ENCODE peak calls at places on chromosomes 3 and 15, in seven cellular contexts. X, K, W, A, U, D and O are unnamed samples.
A peak's percentile ranks its signal among the peaks of the same experiment; 100 is the strongest.

GRCh38 chr3:134754768-134755559 is 40.1 kb upstream of the EPHB1 start:
- DNase-seq in X (peak; percentile 24), W (peak; percentile 60), K (no peak), A (peak; percentile 19), U (no peak), D (peak; percentile 77), O (peak; percentile 47)

GRCh38 chr3:55724851-55725250 is 237.7 kb upstream of the WNT5A start:
- DNase-seq in A (no peak), D (no peak), X (no peak), U (no peak), K (no peak), W (no peak), O (no peak)

GRCh38 chr3:101962055-101962454 is 112.7 kb downstream of the NFKBIZ start:
- DNase-seq in U (no peak), D (no peak), K (no peak), W (no peak), X (peak; percentile 18), A (no peak), O (no peak)

GRCh38 chr15:57320543-57321220 is 55.6 kb upstream of the CGNL1 start:
- DNase-seq in W (no peak), A (no peak), U (no peak), X (peak; percentile 45), D (no peak), K (peak; percentile 61), O (no peak)

GRCh38 chr3:129025691-129026435 is 24.8 kb downstream of the EFCC1 start:
- DNase-seq in D (no peak), U (peak; percentile 60), W (no peak), K (no peak), A (no peak), X (peak; percentile 40), O (no peak)

GRCh38 chr3:113272369-113272748 is 61.0 kb downstream of the BOC start:
- DNase-seq in A (no peak), W (no peak), K (no peak), D (no peak), X (no peak), U (no peak), O (no peak)

GRCh38 chr3:4508048-4508981 is 15.2 kb downstream of the ITPR1 start:
- DNase-seq in D (no peak), X (no peak), U (no peak), K (no peak), W (peak; percentile 41), A (no peak), O (no peak)

GRCh38 chr3:111246967-111247760 is 175.5 kb downstream of the NECTIN3 start:
- DNase-seq in K (no peak), W (no peak), A (peak; percentile 93), X (peak; percentile 33), U (no peak), D (no peak), O (no peak)

GRCh38 chr3:100401674-100402036 is 316 bp downstream of the LNP1 start:
- DNase-seq in X (peak; percentile 48), U (peak; percentile 52), D (no peak), K (peak; percentile 86), A (peak; percentile 21), W (peak; percentile 13), O (peak; percentile 11)

GRCh38 chr3:76684946-76685345 is 355.0 kb upstream of the ROBO2 start:
- DNase-seq in A (no peak), K (no peak), U (no peak), X (no peak), W (no peak), D (no peak), O (no peak)

GRCh38 chr3:12981631-12982265 is 91.5 kb downstream of the IQSEC1 start:
- DNase-seq in W (no peak), A (no peak), D (no peak), U (no peak), K (peak; percentile 72), X (no peak), O (no peak)

GRCh38 chr3:58013973-58014649 is 5.9 kb downstream of the FLNB start:
- DNase-seq in A (peak; percentile 95), U (no peak), D (no peak), K (no peak), X (peak; percentile 86), W (no peak), O (no peak)

GRCh38 chr15:31801152-31801551 is 229.2 kb upstream of the CHRNA7 start:
- DNase-seq in X (no peak), U (peak; percentile 49), A (no peak), D (no peak), K (no peak), W (no peak), O (no peak)

GRCh38 chr15:94432279-94432678 is 200.9 kb downstream of the MCTP2 start:
- DNase-seq in X (no peak), A (no peak), K (no peak), D (no peak), U (no peak), W (no peak), O (no peak)

DNA sequence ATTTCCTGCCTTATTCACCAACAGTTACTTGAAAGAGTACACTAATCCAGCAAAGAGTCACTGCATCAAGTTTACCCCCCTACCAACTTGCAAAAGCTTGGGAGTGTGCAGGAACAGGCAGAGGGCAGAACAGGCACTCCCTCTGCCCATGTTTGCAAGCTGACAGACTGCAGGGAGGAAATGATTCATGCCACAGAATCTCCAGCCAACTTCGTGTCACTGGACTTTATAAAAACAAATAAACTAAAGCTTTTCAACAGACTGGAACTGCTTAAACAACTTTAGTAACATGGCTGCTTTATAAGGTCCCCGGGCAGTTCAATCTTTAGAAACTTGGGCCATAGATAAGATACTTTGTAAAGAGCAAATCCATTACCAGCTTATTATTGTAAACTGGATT is 129.5 kb downstream of the THRB start:
- DNase-seq in X (peak; percentile 89), A (peak; percentile 94), K (no peak), W (no peak), D (no peak), U (no peak), O (no peak)
- TF ChIP-seq CTCF in X (no peak), A (no peak), K (no peak), W (no peak), D (no peak), U (no peak), O (no peak)

DNA sequence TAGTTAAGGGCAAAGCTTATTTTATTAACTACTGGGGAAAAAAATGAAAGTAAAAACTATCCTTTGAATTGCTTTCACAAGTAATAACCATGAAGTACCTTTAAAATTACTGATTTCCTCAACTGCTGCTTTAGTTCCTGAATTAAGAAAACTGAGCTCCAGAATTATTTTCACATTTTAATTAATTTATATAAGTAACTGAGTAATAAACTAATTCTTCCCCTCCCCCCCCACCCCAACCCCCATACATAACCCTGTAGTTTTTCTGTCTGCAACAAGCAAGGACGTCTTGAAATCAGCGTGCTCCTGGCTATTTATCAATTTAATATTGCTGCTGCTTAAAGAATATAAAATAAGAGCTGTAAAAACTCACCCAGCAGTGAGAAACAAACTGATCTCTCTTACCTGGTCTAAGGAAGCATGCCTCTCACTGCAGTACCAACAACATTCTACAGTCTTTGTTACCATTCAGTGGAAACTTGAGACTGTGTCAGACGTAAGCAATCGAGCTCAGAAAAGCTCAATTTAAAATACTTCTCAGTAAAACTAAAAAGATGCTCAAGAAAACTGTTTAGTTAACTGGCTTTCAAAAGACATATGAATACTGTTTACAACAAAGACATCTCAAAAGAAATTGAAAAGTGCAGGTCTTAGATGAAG is 121.0 kb downstream of the TFDP2 start:
- DNase-seq in X (peak; percentile 87), W (peak; percentile 38), K (no peak), D (no peak), U (no peak), A (peak; percentile 58), O (no peak)
- TF ChIP-seq CTCF in X (no peak), W (no peak), K (peak; percentile 22), D (no peak), U (peak; percentile 6), A (no peak), O (peak; percentile 12)

DNA sequence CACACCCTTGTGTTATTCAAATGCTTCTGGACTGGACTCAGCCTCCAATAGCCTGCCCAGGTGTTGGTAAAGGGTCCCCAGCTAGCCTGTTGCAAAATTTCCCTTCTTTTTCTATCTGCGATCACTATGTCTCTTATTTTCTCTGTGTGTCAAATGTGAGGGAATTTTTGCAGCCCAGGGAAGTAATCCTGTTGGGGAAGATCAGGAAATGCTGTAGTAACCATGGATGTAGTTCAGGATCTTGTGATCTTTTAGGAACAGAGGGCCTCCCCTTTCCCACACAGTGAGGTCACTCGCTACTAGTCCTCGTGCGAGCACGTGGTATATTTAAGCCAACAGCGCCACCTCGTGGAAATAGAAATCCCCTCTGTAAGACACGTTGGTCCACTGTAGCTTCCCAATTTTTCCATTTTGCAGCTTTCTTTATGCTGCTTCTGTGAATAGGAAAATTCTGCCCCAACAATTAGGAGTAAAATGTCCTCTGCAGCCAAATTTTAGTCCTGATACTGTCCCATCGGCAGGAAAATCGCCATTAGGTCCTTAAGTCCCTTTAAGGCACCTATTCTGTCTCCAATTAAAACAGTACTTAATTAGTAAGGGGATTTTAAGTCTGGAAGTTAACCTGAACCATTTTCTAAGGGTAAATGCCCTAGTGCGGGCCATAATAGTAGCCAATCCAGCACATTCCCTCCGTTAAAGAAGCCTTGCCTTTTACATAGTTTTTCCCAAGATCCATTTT is 4.0 kb upstream of the SMCO1 start:
- DNase-seq in D (peak; percentile 73), K (no peak), W (peak; percentile 25), U (peak; percentile 75), X (peak; percentile 79), A (peak; percentile 63), O (no peak)
- TF ChIP-seq CTCF in D (peak; percentile 79), K (peak; percentile 42), W (no peak), U (peak; percentile 62), X (peak; percentile 30), A (no peak), O (peak; percentile 13)

GRCh38 chr15:79676621-79677020 is 220.2 kb downstream of the MTHFS start:
- DNase-seq in D (no peak), A (no peak), W (no peak), U (no peak), K (no peak), X (no peak), O (no peak)

GRCh38 chr15:79675982-79676381 is 220.8 kb downstream of the MTHFS start:
- DNase-seq in A (no peak), K (no peak), U (no peak), D (no peak), X (no peak), W (no peak), O (no peak)

GRCh38 chr15:79678032-79678701 is 218.6 kb downstream of the MTHFS start:
- DNase-seq in X (no peak), A (no peak), K (no peak), U (no peak), W (no peak), D (no peak), O (no peak)

GRCh38 chr15:79674124-79674465 is 222.7 kb downstream of the MTHFS start:
- DNase-seq in D (no peak), U (no peak), W (no peak), X (no peak), A (no peak), K (no peak), O (no peak)

DNA sequence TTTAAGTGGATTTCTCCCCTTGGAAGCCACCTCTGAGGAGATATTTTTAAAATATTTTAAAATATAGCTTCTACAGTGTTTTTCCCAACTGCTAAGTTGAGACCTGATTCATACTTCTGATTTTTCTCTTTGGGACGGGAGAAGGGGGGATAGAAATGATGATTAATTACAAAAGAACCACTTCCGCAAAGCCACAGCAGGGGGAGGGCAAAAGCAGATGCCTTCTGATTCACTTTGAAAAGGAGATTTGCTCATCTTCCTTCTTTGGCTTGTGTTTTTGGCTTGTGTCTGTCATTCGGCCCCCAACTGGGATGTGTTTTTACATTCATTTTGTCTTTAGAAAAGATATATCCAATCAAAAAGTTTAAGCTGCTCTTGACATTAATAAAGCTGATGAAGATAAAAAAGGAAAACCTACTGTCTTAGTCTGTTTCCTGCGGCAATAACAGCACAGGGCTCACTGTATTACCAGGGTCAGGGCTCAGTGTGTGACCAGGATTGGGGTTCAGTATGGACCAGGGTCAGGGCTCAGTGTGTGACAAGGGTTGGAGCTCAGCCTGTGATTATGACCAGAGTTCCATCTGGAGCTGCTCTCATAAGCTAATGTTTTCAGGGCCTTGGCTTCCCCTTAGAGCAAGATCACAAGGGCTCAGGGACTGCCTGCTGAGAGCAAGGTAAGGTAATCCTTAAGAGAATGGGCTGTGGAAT is 223.2 kb downstream of the MTHFS start:
- DNase-seq in X (peak; percentile 13), A (peak; percentile 81), K (no peak), D (peak; percentile 49), W (peak; percentile 50), U (no peak), O (no peak)
- TF ChIP-seq CTCF in X (no peak), A (no peak), K (no peak), D (peak; percentile 30), W (no peak), U (no peak), O (no peak)